ENCODE peak calls at places on chromosome 1, in ten cellular contexts. O is Panc1, R is transverse colon, W is breast epithelium, T is stomach, V is HL-60, Y is K562, D is prostate gland, X is endothelial cell of umbilical vein, Q is HepG2. N is an unnamed sample.

GRCh38 chr1:23169727-23170335 is 1.2 kb upstream of the LUZP1 start:
- DNase-seq in O (no peak), X (peak; percentile 91), Q (peak; percentile 32), R (peak; percentile 64), Y (no peak), W (no peak), D (peak; percentile 47), V (peak; percentile 96), T (no peak), N (peak; percentile 77)

GRCh38 chr1:241560511-241561187 is 28.5 kb downstream of the KMO start:
- DNase-seq in D (no peak), X (no peak), O (no peak), T (no peak), Q (no peak), W (no peak), Y (no peak), R (no peak), V (no peak), N (no peak)

GRCh38 chr1:172770081-172770480 is 111.2 kb downstream of the FASLG start:
- DNase-seq in X (no peak), R (no peak), D (no peak), Y (no peak), O (no peak), Q (no peak), W (no peak), T (no peak), V (no peak), N (no peak)

GRCh38 chr1:200558866-200559459 is 61.6 kb downstream of the KIF14 start:
- DNase-seq in V (no peak), R (no peak), T (no peak), D (no peak), W (no peak), Y (no peak), O (peak; percentile 38), X (peak; percentile 84), Q (peak; percentile 29), N (no peak)

GRCh38 chr1:178126790-178127189 is 32.9 kb downstream of the RASAL2 start:
- DNase-seq in Y (no peak), D (no peak), Q (peak; percentile 80), X (peak; percentile 69), R (no peak), T (no peak), V (no peak), W (no peak), O (peak; percentile 96), N (no peak)

GRCh38 chr1:155123801-155124200 is 3.9 kb upstream of the EFNA1 start:
- DNase-seq in Q (no peak), X (peak; percentile 91), T (no peak), D (no peak), V (no peak), Y (no peak), O (no peak), W (no peak), R (no peak), N (no peak)

GRCh38 chr1:17624540-17625256 is 85.2 kb downstream of the ARHGEF10L start:
- DNase-seq in O (no peak), W (no peak), X (no peak), T (peak; percentile 55), Y (no peak), Q (no peak), D (peak; percentile 21), R (no peak), V (no peak), N (peak; percentile 44)

GRCh38 chr1:24216254-24216653 is 29.2 kb upstream of the IFNLR1 start:
- DNase-seq in T (peak; percentile 33), V (no peak), X (no peak), D (peak; percentile 62), O (no peak), Q (no peak), R (no peak), Y (no peak), W (no peak), N (peak; percentile 47)

GRCh38 chr1:87017994-87018672 is 103.7 kb downstream of the HS2ST1 start:
- DNase-seq in T (no peak), X (no peak), O (no peak), W (no peak), D (no peak), Y (no peak), Q (no peak), R (no peak), V (no peak), N (no peak)

GRCh38 chr1:224851850-224852261 is 77.6 kb upstream of the DNAH14 start:
- DNase-seq in V (no peak), W (no peak), Y (no peak), Q (no peak), O (no peak), X (no peak), T (no peak), R (no peak), D (no peak), N (no peak)

GRCh38 chr1:29511436-29511835 is 275.1 kb downstream of the PTPRU start:
- DNase-seq in D (no peak), O (no peak), Q (no peak), Y (no peak), X (no peak), V (no peak), W (no peak), T (no peak), R (no peak), N (no peak)

GRCh38 chr1:209899948-209900347 is 38.1 kb upstream of the SYT14 start:
- DNase-seq in V (no peak), Q (peak; percentile 20), R (no peak), W (no peak), O (no peak), X (peak; percentile 1), T (no peak), Y (peak; percentile 24), D (no peak), N (no peak)

GRCh38 chr1:61635529-61635928 is 89.4 kb downstream of the TM2D1 start:
- DNase-seq in X (no peak), T (no peak), R (no peak), D (no peak), Y (no peak), V (no peak), W (no peak), Q (no peak), O (no peak), N (no peak)

GRCh38 chr1:33181038-33181861 is 593 bp downstream of the TRIM62 start:
- DNase-seq in O (no peak), Q (no peak), Y (peak; percentile 69), W (no peak), V (peak; percentile 26), D (peak; percentile 9), T (peak; percentile 40), R (peak; percentile 57), X (no peak), N (peak; percentile 92)

GRCh38 chr1:31812158-31812829 is 3.5 kb downstream of the SPOCD1 start:
- DNase-seq in W (no peak), R (no peak), Q (no peak), D (no peak), V (no peak), X (no peak), Y (no peak), T (no peak), O (no peak), N (no peak)

GRCh38 chr1:86515597-86515996 is 31.3 kb upstream of the CLCA4 start:
- DNase-seq in Q (peak; percentile 50), T (no peak), V (no peak), O (no peak), R (peak; percentile 27), X (peak; percentile 67), Y (peak; percentile 23), W (no peak), D (no peak), N (no peak)

GRCh38 chr1:21633141-21633755 is 35.9 kb downstream of the RAP1GAP start:
- DNase-seq in Y (peak; percentile 56), R (no peak), W (no peak), O (no peak), X (no peak), V (no peak), Q (no peak), T (no peak), D (no peak), N (no peak)
- H3K27me3 ChIP-seq in Y (no peaks in the 10 kb centered on the region), R (peaks cover 6% of the 10 kb centered on the region), W (no peaks in the 10 kb centered on the region), O (no peaks in the 10 kb centered on the region), X (peaks cover 3% of the 10 kb centered on the region), V (peaks cover 3% of the 10 kb centered on the region), Q (no peaks in the 10 kb centered on the region), T (no peaks in the 10 kb centered on the region), D (no peaks in the 10 kb centered on the region), N (no peaks in the 10 kb centered on the region)

GRCh38 chr1:227926896-227927885 is 20.5 kb downstream of the WNT9A start:
- DNase-seq in Y (no peak), D (no peak), Q (no peak), V (no peak), O (no peak), X (no peak), R (no peak), T (no peak), W (no peak), N (no peak)
- H3K27ac ChIP-seq in Y (no peak overlapping the region), D (no peak overlapping the region), Q (no peak overlapping the region), V (no peak overlapping the region), O (no peak overlapping the region), X (no peak overlapping the region), R (no peak overlapping the region), T (no peak overlapping the region), W (no peak overlapping the region), N (no peak overlapping the region)

GRCh38 chr1:63935148-63935547 is 161.3 kb downstream of the ROR1 start:
- DNase-seq in T (peak; percentile 49), W (no peak), O (no peak), X (no peak), R (no peak), Q (no peak), Y (no peak), D (peak; percentile 11), V (no peak), N (no peak)
- TF ChIP-seq POLR2AphosphoS5 in T (no peak), W (no peak), O (no peak), X (no peak), R (no peak), Q (no peak), Y (no peak), D (no peak), V (no peak), N (no peak)

GRCh38 chr1:90562892-90563291 is 154.2 kb downstream of the BARHL2 start:
- DNase-seq in O (no peak), Y (no peak), D (no peak), Q (no peak), T (no peak), R (no peak), X (no peak), W (no peak), V (no peak), N (no peak)

GRCh38 chr1:90564164-90564563 is 152.9 kb downstream of the BARHL2 start:
- DNase-seq in O (no peak), D (no peak), T (no peak), Q (no peak), Y (no peak), X (no peak), R (no peak), V (no peak), W (no peak), N (no peak)

GRCh38 chr1:90573736-90574135 is 143.4 kb downstream of the BARHL2 start:
- DNase-seq in W (no peak), T (no peak), Y (no peak), D (no peak), O (no peak), Q (no peak), V (no peak), X (no peak), R (no peak), N (no peak)

DNA sequence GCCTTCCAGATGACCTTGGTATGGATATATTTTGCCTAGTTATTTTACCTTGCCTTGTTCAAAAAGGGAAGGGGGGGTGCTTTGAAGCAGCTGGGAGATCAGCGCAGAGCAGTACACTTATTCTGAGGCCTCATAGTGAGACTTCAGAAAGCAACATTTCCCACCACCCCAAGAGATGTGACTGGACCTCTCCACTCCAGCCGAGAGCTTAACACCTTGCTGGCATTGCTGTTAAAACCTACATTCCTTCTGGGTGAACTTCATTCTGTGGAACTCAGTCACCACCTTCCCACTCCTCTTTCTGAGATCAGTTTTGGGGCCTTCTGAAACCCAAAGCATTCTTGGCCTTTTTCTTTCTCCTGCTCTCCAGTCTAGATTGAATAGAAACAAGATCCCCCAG is 148.7 kb downstream of the BARHL2 start:
- DNase-seq in Q (no peak), D (no peak), R (no peak), O (no peak), W (no peak), T (no peak), Y (no peak), V (no peak), X (no peak), N (no peak)
- H3K27me3 ChIP-seq in Q (no peaks in the 10 kb centered on the region), D (no peaks in the 10 kb centered on the region), R (no peaks in the 10 kb centered on the region), O (peaks cover 2% of the 10 kb centered on the region), W (no peaks in the 10 kb centered on the region), T (no peaks in the 10 kb centered on the region), Y (no peaks in the 10 kb centered on the region), V (no peaks in the 10 kb centered on the region), X (no peaks in the 10 kb centered on the region), N (no peaks in the 10 kb centered on the region)